ENCODE peak calls at places on chromosomes 4 and X, in six cellular contexts. F, H, C, I, X and Z are unnamed samples.

GRCh38 chr4:147678796-147679549 is 5.0 kb downstream of the PRMT9 start:
- DNase-seq in C (no peak), F (no peak), X (peak; percentile 86), H (peak; percentile 7), I (peak; percentile 7), Z (no peak)

GRCh38 chr4:107800058-107800457 is 24.7 kb upstream of the SGMS2 start:
- DNase-seq in F (no peak), I (no peak), H (no peak), X (no peak), C (no peak), Z (no peak)

GRCh38 chrX:18036394-18036793 is 175.3 kb upstream of the RAI2 start:
- DNase-seq in I (no peak), F (no peak), C (no peak), X (no peak), H (peak; percentile 33), Z (no peak)

GRCh38 chr4:23276076-23276475 is 583.3 kb downstream of the GBA3 start:
- DNase-seq in X (no peak), F (no peak), I (no peak), H (no peak), C (no peak), Z (no peak)

GRCh38 chr4:107036602-107037151 is 564 bp upstream of the DKK2 start:
- DNase-seq in X (no peak), H (no peak), F (no peak), C (peak; percentile 9), I (no peak), Z (no peak)

GRCh38 chr4:59612235-59612634 is 1587.9 kb upstream of the ADGRL3 start:
- DNase-seq in I (no peak), C (no peak), F (no peak), H (peak; percentile 79), X (no peak), Z (no peak)

GRCh38 chr4:7418131-7418943 is 16.4 kb downstream of the PSAPL1 start:
- DNase-seq in C (no peak), F (peak; percentile 1), H (no peak), I (no peak), X (peak; percentile 37), Z (no peak)

GRCh38 chr4:23890369-23891063 is 669 bp upstream of the PPARGC1A start:
- DNase-seq in I (peak; percentile 43), H (no peak), F (no peak), X (no peak), C (no peak), Z (no peak)

GRCh38 chr4:154738426-154738825 is 5.4 kb upstream of the LRAT start:
- DNase-seq in I (peak; percentile 46), F (no peak), X (no peak), C (no peak), H (peak; percentile 86), Z (no peak)

GRCh38 chr4:162700815-162701361 is 465.8 kb downstream of the NAF1 start:
- DNase-seq in I (no peak), F (no peak), C (no peak), X (no peak), H (no peak), Z (no peak)

GRCh38 chrX:110318664-110318968 is 731 bp upstream of the AMMECR1 start:
- DNase-seq in H (peak; percentile 43), X (no peak), C (no peak), F (no peak), I (no peak), Z (no peak)

GRCh38 chr4:189200346-189200745 is 740.3 kb upstream of the FRG1 start:
- DNase-seq in C (no peak), H (no peak), X (no peak), I (no peak), F (no peak), Z (no peak)

GRCh38 chr4:140049024-140049923 is 104.7 kb downstream of the MAML3 start:
- DNase-seq in X (peak; percentile 91), F (no peak), C (peak; percentile 57), I (peak; percentile 67), H (peak; percentile 62), Z (no peak)

GRCh38 chr4:121380448-121381147 is at the start of gene QRFPR:
- DNase-seq in I (peak; percentile 30), F (peak; percentile 34), X (peak; percentile 86), H (no peak), C (peak; percentile 29), Z (peak; percentile 42)

GRCh38 chr4:139857021-139857420 is 191.4 kb downstream of the MGST2 start:
- DNase-seq in X (no peak), H (peak; percentile 65), I (no peak), F (no peak), C (peak; percentile 72), Z (no peak)

GRCh38 chrX:94058728-94059382 is 384.8 kb downstream of the FAM133A start:
- DNase-seq in I (peak; percentile 62), H (peak; percentile 39), F (no peak), X (peak; percentile 71), C (peak; percentile 1), Z (no peak)

GRCh38 chr4:55269970-55270369 is 76.1 kb upstream of the SRD5A3 start:
- DNase-seq in F (no peak), C (no peak), I (no peak), H (no peak), X (no peak), Z (no peak)

GRCh38 chr4:3192188-3192587 is 56.8 kb upstream of the MSANTD1 start:
- DNase-seq in F (no peak), C (no peak), I (no peak), H (no peak), X (peak; percentile 22), Z (no peak)

GRCh38 chrX:120380699-120381098 is 18.8 kb downstream of the ATP1B4 start:
- DNase-seq in C (no peak), F (no peak), H (peak; percentile 41), X (peak; percentile 55), I (no peak), Z (no peak)

GRCh38 chr4:134200811-134201215 is 776 bp downstream of the PABPC4L start:
- DNase-seq in C (no peak), H (no peak), X (no peak), F (no peak), I (peak; percentile 26), Z (peak; percentile 32)

GRCh38 chr4:1116837-1117236 is 3.5 kb upstream of the RNF212 start:
- DNase-seq in C (no peak), F (no peak), X (no peak), I (no peak), H (no peak), Z (no peak)

GRCh38 chr4:19130836-19131235 is 1109.3 kb upstream of the LCORL start:
- DNase-seq in H (peak; percentile 2), C (no peak), I (no peak), X (no peak), F (no peak), Z (no peak)

GRCh38 chr4:154313004-154313587 is 178.5 kb downstream of the DCHS2 start:
- DNase-seq in F (no peak), X (peak; percentile 53), I (no peak), C (no peak), H (no peak), Z (no peak)

GRCh38 chr4:57023104-57023503 is 44.4 kb downstream of the POLR2B start:
- DNase-seq in C (no peak), I (no peak), X (no peak), F (no peak), H (peak; percentile 99), Z (no peak)

GRCh38 chr4:36244257-36245084 is at the start of gene ARAP2:
- DNase-seq in X (peak; percentile 84), H (peak; percentile 87), C (peak; percentile 35), F (peak; percentile 33), I (peak; percentile 73), Z (peak; percentile 55)

GRCh38 chrX:10393899-10394298 is 226.5 kb downstream of the MID1 start:
- DNase-seq in H (peak; percentile 68), C (no peak), I (no peak), X (no peak), F (no peak), Z (no peak)

GRCh38 chrX:133959972-133960371 is 25.4 kb downstream of the GPC3 start:
- DNase-seq in C (no peak), F (no peak), X (no peak), H (no peak), I (no peak), Z (no peak)

GRCh38 chr4:175953960-175954521 is 111.6 kb upstream of the WDR17 start:
- DNase-seq in X (no peak), C (no peak), I (no peak), F (no peak), H (peak; percentile 35), Z (no peak)

GRCh38 chr4:65971686-65972085 is 301.4 kb upstream of the EPHA5 start:
- DNase-seq in X (no peak), H (no peak), F (no peak), I (peak; percentile 60), C (no peak), Z (no peak)

GRCh38 chrX:148804579-148804978 is 304.2 kb downstream of the AFF2 start:
- DNase-seq in I (no peak), H (no peak), C (no peak), X (no peak), F (no peak), Z (no peak)

GRCh38 chr4:17063870-17064269 is 165.4 kb upstream of the LDB2 start:
- DNase-seq in F (no peak), X (no peak), H (no peak), I (no peak), C (no peak), Z (no peak)

GRCh38 chrX:20159811-20160385 is 18.3 kb upstream of the EIF1AX start:
- DNase-seq in F (no peak), X (no peak), C (no peak), I (no peak), H (no peak), Z (no peak)
- H3K36me3 ChIP-seq in F (peaks cover 48% of the 10 kb centered on the region), X (peaks cover 42% of the 10 kb centered on the region), C (peaks cover 6% of the 10 kb centered on the region), I (peaks cover 2% of the 10 kb centered on the region), H (peaks cover 14% of the 10 kb centered on the region), Z (peaks cover 84% of the 10 kb centered on the region)

GRCh38 chrX:44312421-44312820 is 31.1 kb downstream of the EFHC2 start:
- DNase-seq in I (no peak), C (no peak), X (no peak), F (no peak), H (no peak), Z (no peak)
- H3K4me1 ChIP-seq in I (peaks cover 3% of the 10 kb centered on the region), C (no peaks in the 10 kb centered on the region), X (no peaks in the 10 kb centered on the region), F (peaks cover 14% of the 10 kb centered on the region), H (peaks cover 8% of the 10 kb centered on the region), Z (no peaks in the 10 kb centered on the region)

DNA sequence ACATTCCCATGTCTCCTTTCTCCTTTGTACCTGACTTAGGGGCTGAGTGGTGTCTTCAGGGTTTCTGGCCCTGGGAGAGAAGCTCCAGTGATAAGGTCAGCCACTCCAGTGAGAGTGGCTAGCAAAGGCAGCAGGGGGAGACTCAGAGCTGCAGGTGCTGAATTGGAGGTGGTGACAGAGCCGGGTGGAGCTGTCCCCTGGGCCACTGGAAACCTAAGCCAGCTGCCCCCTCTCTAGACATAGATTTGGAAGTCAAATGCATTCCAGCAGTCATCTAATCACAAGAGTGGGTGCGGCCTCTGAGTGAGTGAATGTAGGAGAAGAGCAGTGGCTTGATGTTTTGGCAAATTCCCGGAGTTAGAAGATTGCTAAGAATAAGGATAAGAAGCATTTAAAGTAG is 28.5 kb downstream of the TRIM2 start:
- DNase-seq in I (peak; percentile 88), H (peak; percentile 38), C (no peak), X (peak; percentile 91), F (peak; percentile 52), Z (no peak)
- H3K27ac ChIP-seq in I (no peak overlapping the region), H (peak overlapping the region; percentile 78), C (no peak overlapping the region), X (no peak overlapping the region), F (peak overlapping the region; percentile 42), Z (no peak overlapping the region)

DNA sequence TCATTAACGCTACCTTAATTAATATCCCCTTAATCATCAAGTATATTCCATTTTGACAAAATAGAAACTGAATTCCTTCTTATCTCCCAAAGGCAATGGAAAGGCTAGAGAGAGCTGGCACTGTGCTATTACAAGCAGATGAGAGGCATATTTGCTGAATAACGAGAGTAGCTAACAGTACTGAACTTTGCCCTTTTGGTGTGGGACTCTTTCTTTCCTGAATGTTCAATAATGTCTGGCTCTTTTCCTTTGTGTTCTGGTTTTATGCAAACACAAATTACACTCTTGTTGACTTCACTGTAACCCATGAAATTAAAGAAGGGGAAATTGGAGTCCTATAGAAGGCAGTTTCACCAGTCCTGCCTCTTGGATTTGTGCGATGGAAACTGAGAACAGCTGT is 63.5 kb downstream of the SHROOM3 start:
- DNase-seq in F (no peak), C (no peak), H (no peak), I (no peak), X (no peak), Z (no peak)
- H3K36me3 ChIP-seq in F (no peaks in the 10 kb centered on the region), C (peaks cover 2% of the 10 kb centered on the region), H (no peaks in the 10 kb centered on the region), I (no peaks in the 10 kb centered on the region), X (no peaks in the 10 kb centered on the region), Z (no peaks in the 10 kb centered on the region)